ENCODE peak calls at places on chromosomes 1 and 21, in four cellular contexts. Y, A, H and M are unnamed samples.

GRCh38 chr1:225736651-225737097 is 41.0 kb upstream of the SRP9 start:
- DNase-seq in Y (no peak), A (no peak), H (no peak), M (no peak)

GRCh38 chr1:29282924-29283803 is 46.8 kb downstream of the PTPRU start:
- DNase-seq in Y (no peak), A (peak), H (peak), M (peak)

GRCh38 chr1:39398278-39399010 is 93.0 kb upstream of the BMP8A start:
- DNase-seq in Y (no peak), A (no peak), H (peak), M (peak)

GRCh38 chr1:198741744-198742143 is 102.9 kb downstream of the PTPRC start:
- DNase-seq in Y (no peak), A (no peak), H (peak), M (peak)

GRCh38 chr1:28233264-28233606 is 406 bp upstream of the DNAJC8 start:
- DNase-seq in Y (no peak), A (no peak), H (no peak), M (no peak)

GRCh38 chr1:68378296-68379084 is 71.3 kb downstream of the RPE65 start:
- DNase-seq in Y (no peak), A (no peak), H (no peak), M (peak)

GRCh38 chr1:43052322-43052721 is 93.7 kb upstream of the SLC2A1 start:
- DNase-seq in Y (no peak), A (no peak), H (peak), M (no peak)

GRCh38 chr21:39088831-39089380 is 94.3 kb downstream of the PSMG1 start:
- DNase-seq in Y (no peak), A (peak), H (no peak), M (peak)

GRCh38 chr1:244988521-244988920 is 124.2 kb upstream of the HNRNPU start:
- DNase-seq in Y (no peak), A (no peak), H (no peak), M (no peak)

GRCh38 chr1:3306583-3307285 is 147.7 kb upstream of the ARHGEF16 start:
- DNase-seq in Y (no peak), A (no peak), H (no peak), M (no peak)

GRCh38 chr1:229557214-229557850 is 1.2 kb downstream of the ABCB10 start:
- DNase-seq in Y (no peak), A (no peak), H (no peak), M (no peak)

GRCh38 chr21:33940164-33940563 is 24.6 kb upstream of the ATP5PO start:
- DNase-seq in Y (no peak), A (no peak), H (no peak), M (peak)

GRCh38 chr21:29658177-29658933 is 281.4 kb downstream of the GRIK1 start:
- DNase-seq in Y (no peak), A (peak), H (no peak), M (no peak)